ENCODE peak calls at places on chromosomes 7 and 10, in eight cellular contexts. One of them, this sample, is unnamed.

GRCh38 chr10:132692311-132692710 is 93.6 kb downstream of the NKX6-2 start:
- DNase-seq in pulmonary artery endothelial cell: no peak
- DNase-seq in stimulated activated CD4-positive, alpha-beta T cell treated with anti-CD3 and anti-CD28 coated beads, TNF-alpha, amount 100 ng/mL, for 24 hours: no peak
- DNase-seq in NCI-H345: no peak
- DNase-seq in WTC11: no peak
- DNase-seq in astrocyte of the spinal cord: no peak
- DNase-seq in heart right ventricle: no peak
- DNase-seq in kidney: no peak
- DNase-seq in this sample: no peak

GRCh38 chr7:64947252-64948000 is 43.4 kb downstream of the ZNF117 start:
- DNase-seq in kidney: peak
- DNase-seq in pulmonary artery endothelial cell: no peak
- DNase-seq in NCI-H345: peak
- DNase-seq in astrocyte of the spinal cord: no peak
- DNase-seq in stimulated activated CD4-positive, alpha-beta T cell treated with anti-CD3 and anti-CD28 coated beads, TNF-alpha, amount 100 ng/mL, for 24 hours: no peak
- DNase-seq in heart right ventricle: no peak
- DNase-seq in WTC11: peak
- DNase-seq in this sample: no peak

GRCh38 chr10:47421057-47421952 is 37.2 kb upstream of the ZNF488 start:
- DNase-seq in astrocyte of the spinal cord: peak
- DNase-seq in NCI-H345: no peak
- DNase-seq in kidney: peak
- DNase-seq in pulmonary artery endothelial cell: no peak
- DNase-seq in WTC11: no peak
- DNase-seq in heart right ventricle: no peak
- DNase-seq in stimulated activated CD4-positive, alpha-beta T cell treated with anti-CD3 and anti-CD28 coated beads, TNF-alpha, amount 100 ng/mL, for 24 hours: no peak
- DNase-seq in this sample: no peak

GRCh38 chr7:104956753-104957450 is 57.1 kb upstream of the KMT2E start:
- DNase-seq in kidney: no peak
- DNase-seq in astrocyte of the spinal cord: peak
- DNase-seq in NCI-H345: no peak
- DNase-seq in stimulated activated CD4-positive, alpha-beta T cell treated with anti-CD3 and anti-CD28 coated beads, TNF-alpha, amount 100 ng/mL, for 24 hours: no peak
- DNase-seq in heart right ventricle: no peak
- DNase-seq in WTC11: no peak
- DNase-seq in pulmonary artery endothelial cell: no peak
- DNase-seq in this sample: no peak

GRCh38 chr7:732094-732541 is 5.0 kb upstream of the PRKAR1B start:
- DNase-seq in astrocyte of the spinal cord: peak
- DNase-seq in kidney: no peak
- DNase-seq in stimulated activated CD4-positive, alpha-beta T cell treated with anti-CD3 and anti-CD28 coated beads, TNF-alpha, amount 100 ng/mL, for 24 hours: no peak
- DNase-seq in heart right ventricle: peak
- DNase-seq in NCI-H345: peak
- DNase-seq in pulmonary artery endothelial cell: no peak
- DNase-seq in WTC11: peak
- DNase-seq in this sample: no peak

GRCh38 chr7:2624293-2624881 is 7.4 kb upstream of the TTYH3 start:
- DNase-seq in WTC11: no peak
- DNase-seq in heart right ventricle: no peak
- DNase-seq in NCI-H345: no peak
- DNase-seq in astrocyte of the spinal cord: no peak
- DNase-seq in kidney: peak
- DNase-seq in stimulated activated CD4-positive, alpha-beta T cell treated with anti-CD3 and anti-CD28 coated beads, TNF-alpha, amount 100 ng/mL, for 24 hours: no peak
- DNase-seq in pulmonary artery endothelial cell: no peak
- DNase-seq in this sample: no peak

GRCh38 chr7:40231796-40232195 is 97.0 kb downstream of the SUGCT start:
- DNase-seq in NCI-H345: no peak
- DNase-seq in WTC11: no peak
- DNase-seq in heart right ventricle: no peak
- DNase-seq in stimulated activated CD4-positive, alpha-beta T cell treated with anti-CD3 and anti-CD28 coated beads, TNF-alpha, amount 100 ng/mL, for 24 hours: no peak
- DNase-seq in pulmonary artery endothelial cell: no peak
- DNase-seq in kidney: no peak
- DNase-seq in astrocyte of the spinal cord: no peak
- DNase-seq in this sample: no peak

GRCh38 chr10:65861249-65861648 is 1064.6 kb upstream of the LRRTM3 start:
- DNase-seq in stimulated activated CD4-positive, alpha-beta T cell treated with anti-CD3 and anti-CD28 coated beads, TNF-alpha, amount 100 ng/mL, for 24 hours: no peak
- DNase-seq in heart right ventricle: no peak
- DNase-seq in pulmonary artery endothelial cell: no peak
- DNase-seq in NCI-H345: no peak
- DNase-seq in astrocyte of the spinal cord: peak
- DNase-seq in kidney: no peak
- DNase-seq in WTC11: no peak
- DNase-seq in this sample: no peak

GRCh38 chr10:70302292-70302691 is 18.5 kb upstream of the NPFFR1 start:
- DNase-seq in stimulated activated CD4-positive, alpha-beta T cell treated with anti-CD3 and anti-CD28 coated beads, TNF-alpha, amount 100 ng/mL, for 24 hours: no peak
- DNase-seq in pulmonary artery endothelial cell: no peak
- DNase-seq in NCI-H345: no peak
- DNase-seq in kidney: no peak
- DNase-seq in astrocyte of the spinal cord: no peak
- DNase-seq in heart right ventricle: no peak
- DNase-seq in WTC11: no peak
- DNase-seq in this sample: no peak

GRCh38 chr10:43037942-43038782 is 38.7 kb upstream of the RET start:
- DNase-seq in WTC11: no peak
- DNase-seq in stimulated activated CD4-positive, alpha-beta T cell treated with anti-CD3 and anti-CD28 coated beads, TNF-alpha, amount 100 ng/mL, for 24 hours: no peak
- DNase-seq in heart right ventricle: no peak
- DNase-seq in NCI-H345: no peak
- DNase-seq in kidney: peak
- DNase-seq in pulmonary artery endothelial cell: no peak
- DNase-seq in astrocyte of the spinal cord: no peak
- DNase-seq in this sample: no peak

GRCh38 chr7:129431911-129432643 is 2.2 kb upstream of the STRIP2 start:
- DNase-seq in heart right ventricle: no peak
- DNase-seq in astrocyte of the spinal cord: no peak
- DNase-seq in NCI-H345: no peak
- DNase-seq in kidney: no peak
- DNase-seq in WTC11: no peak
- DNase-seq in stimulated activated CD4-positive, alpha-beta T cell treated with anti-CD3 and anti-CD28 coated beads, TNF-alpha, amount 100 ng/mL, for 24 hours: no peak
- DNase-seq in pulmonary artery endothelial cell: no peak
- DNase-seq in this sample: no peak

GRCh38 chr10:62594093-62594520 is 210.4 kb upstream of the ADO start:
- DNase-seq in WTC11: peak
- DNase-seq in stimulated activated CD4-positive, alpha-beta T cell treated with anti-CD3 and anti-CD28 coated beads, TNF-alpha, amount 100 ng/mL, for 24 hours: no peak
- DNase-seq in NCI-H345: peak
- DNase-seq in kidney: no peak
- DNase-seq in pulmonary artery endothelial cell: no peak
- DNase-seq in heart right ventricle: peak
- DNase-seq in astrocyte of the spinal cord: peak
- DNase-seq in this sample: peak

GRCh38 chr10:131238669-131239280 is 72.7 kb downstream of the TCERG1L start:
- DNase-seq in astrocyte of the spinal cord: no peak
- DNase-seq in heart right ventricle: no peak
- DNase-seq in WTC11: no peak
- DNase-seq in kidney: no peak
- DNase-seq in pulmonary artery endothelial cell: no peak
- DNase-seq in NCI-H345: no peak
- DNase-seq in stimulated activated CD4-positive, alpha-beta T cell treated with anti-CD3 and anti-CD28 coated beads, TNF-alpha, amount 100 ng/mL, for 24 hours: no peak
- DNase-seq in this sample: no peak

GRCh38 chr10:101260764-101261341 is 31.6 kb upstream of the LBX1 start:
- DNase-seq in pulmonary artery endothelial cell: no peak
- DNase-seq in WTC11: peak
- DNase-seq in NCI-H345: no peak
- DNase-seq in astrocyte of the spinal cord: no peak
- DNase-seq in heart right ventricle: no peak
- DNase-seq in kidney: no peak
- DNase-seq in stimulated activated CD4-positive, alpha-beta T cell treated with anti-CD3 and anti-CD28 coated beads, TNF-alpha, amount 100 ng/mL, for 24 hours: no peak
- DNase-seq in this sample: no peak

GRCh38 chr10:120979435-120980315 is 128.5 kb downstream of the WDR11 start:
- DNase-seq in NCI-H345: peak
- DNase-seq in heart right ventricle: no peak
- DNase-seq in stimulated activated CD4-positive, alpha-beta T cell treated with anti-CD3 and anti-CD28 coated beads, TNF-alpha, amount 100 ng/mL, for 24 hours: peak
- DNase-seq in pulmonary artery endothelial cell: no peak
- DNase-seq in astrocyte of the spinal cord: no peak
- DNase-seq in WTC11: peak
- DNase-seq in kidney: peak
- DNase-seq in this sample: no peak

GRCh38 chr10:26697922-26698608 is 564 bp downstream of the PDSS1 start:
- DNase-seq in astrocyte of the spinal cord: no peak
- DNase-seq in stimulated activated CD4-positive, alpha-beta T cell treated with anti-CD3 and anti-CD28 coated beads, TNF-alpha, amount 100 ng/mL, for 24 hours: no peak
- DNase-seq in kidney: peak
- DNase-seq in pulmonary artery endothelial cell: no peak
- DNase-seq in heart right ventricle: no peak
- DNase-seq in NCI-H345: no peak
- DNase-seq in WTC11: no peak
- DNase-seq in this sample: no peak

GRCh38 chr10:75593690-75594556 is 162.5 kb downstream of the LRMDA start:
- DNase-seq in pulmonary artery endothelial cell: no peak
- DNase-seq in astrocyte of the spinal cord: no peak
- DNase-seq in heart right ventricle: no peak
- DNase-seq in NCI-H345: no peak
- DNase-seq in stimulated activated CD4-positive, alpha-beta T cell treated with anti-CD3 and anti-CD28 coated beads, TNF-alpha, amount 100 ng/mL, for 24 hours: no peak
- DNase-seq in WTC11: peak
- DNase-seq in kidney: no peak
- DNase-seq in this sample: no peak

GRCh38 chr7:77327932-77328628 is 88.1 kb downstream of the GSAP start:
- DNase-seq in WTC11: no peak
- DNase-seq in pulmonary artery endothelial cell: no peak
- DNase-seq in NCI-H345: no peak
- DNase-seq in heart right ventricle: no peak
- DNase-seq in kidney: no peak
- DNase-seq in stimulated activated CD4-positive, alpha-beta T cell treated with anti-CD3 and anti-CD28 coated beads, TNF-alpha, amount 100 ng/mL, for 24 hours: no peak
- DNase-seq in astrocyte of the spinal cord: no peak
- DNase-seq in this sample: no peak

GRCh38 chr10:71212249-71213126 is at the start of gene UNC5B:
- DNase-seq in pulmonary artery endothelial cell: peak
- DNase-seq in WTC11: peak
- DNase-seq in kidney: peak
- DNase-seq in stimulated activated CD4-positive, alpha-beta T cell treated with anti-CD3 and anti-CD28 coated beads, TNF-alpha, amount 100 ng/mL, for 24 hours: peak
- DNase-seq in astrocyte of the spinal cord: peak
- DNase-seq in NCI-H345: peak
- DNase-seq in heart right ventricle: peak
- DNase-seq in this sample: no peak

GRCh38 chr7:135980665-135981180 is 3.6 kb upstream of the MTPN start:
- DNase-seq in stimulated activated CD4-positive, alpha-beta T cell treated with anti-CD3 and anti-CD28 coated beads, TNF-alpha, amount 100 ng/mL, for 24 hours: peak
- DNase-seq in pulmonary artery endothelial cell: peak
- DNase-seq in heart right ventricle: no peak
- DNase-seq in astrocyte of the spinal cord: peak
- DNase-seq in kidney: no peak
- DNase-seq in NCI-H345: no peak
- DNase-seq in WTC11: no peak
- DNase-seq in this sample: no peak

GRCh38 chr7:73597978-73598782 is 19.8 kb upstream of the TBL2 start:
- DNase-seq in pulmonary artery endothelial cell: no peak
- DNase-seq in stimulated activated CD4-positive, alpha-beta T cell treated with anti-CD3 and anti-CD28 coated beads, TNF-alpha, amount 100 ng/mL, for 24 hours: no peak
- DNase-seq in kidney: no peak
- DNase-seq in WTC11: no peak
- DNase-seq in heart right ventricle: no peak
- DNase-seq in astrocyte of the spinal cord: no peak
- DNase-seq in NCI-H345: no peak
- DNase-seq in this sample: no peak

GRCh38 chr7:11831727-11832495 is at the start of gene THSD7A:
- DNase-seq in kidney: peak
- DNase-seq in NCI-H345: peak
- DNase-seq in heart right ventricle: peak
- DNase-seq in astrocyte of the spinal cord: peak
- DNase-seq in WTC11: peak
- DNase-seq in stimulated activated CD4-positive, alpha-beta T cell treated with anti-CD3 and anti-CD28 coated beads, TNF-alpha, amount 100 ng/mL, for 24 hours: no peak
- DNase-seq in pulmonary artery endothelial cell: no peak
- DNase-seq in this sample: peak

GRCh38 chr7:128076831-128077271 is 45.6 kb upstream of the LRRC4 start:
- DNase-seq in WTC11: no peak
- DNase-seq in NCI-H345: peak
- DNase-seq in stimulated activated CD4-positive, alpha-beta T cell treated with anti-CD3 and anti-CD28 coated beads, TNF-alpha, amount 100 ng/mL, for 24 hours: no peak
- DNase-seq in pulmonary artery endothelial cell: no peak
- DNase-seq in kidney: peak
- DNase-seq in heart right ventricle: peak
- DNase-seq in astrocyte of the spinal cord: peak
- DNase-seq in this sample: no peak

GRCh38 chr7:151008511-151009323 is 15.6 kb downstream of the ATG9B start:
- DNase-seq in heart right ventricle: peak
- DNase-seq in NCI-H345: no peak
- DNase-seq in WTC11: peak
- DNase-seq in stimulated activated CD4-positive, alpha-beta T cell treated with anti-CD3 and anti-CD28 coated beads, TNF-alpha, amount 100 ng/mL, for 24 hours: peak
- DNase-seq in astrocyte of the spinal cord: no peak
- DNase-seq in pulmonary artery endothelial cell: peak
- DNase-seq in kidney: peak
- DNase-seq in this sample: peak

GRCh38 chr10:114367041-114367675 is 37.1 kb downstream of the AFAP1L2 start:
- DNase-seq in astrocyte of the spinal cord: peak
- DNase-seq in kidney: no peak
- DNase-seq in NCI-H345: no peak
- DNase-seq in WTC11: no peak
- DNase-seq in heart right ventricle: no peak
- DNase-seq in pulmonary artery endothelial cell: no peak
- DNase-seq in stimulated activated CD4-positive, alpha-beta T cell treated with anti-CD3 and anti-CD28 coated beads, TNF-alpha, amount 100 ng/mL, for 24 hours: no peak
- DNase-seq in this sample: no peak

GRCh38 chr7:31134246-31135188 is 82.4 kb downstream of the ADCYAP1R1 start:
- DNase-seq in NCI-H345: peak
- DNase-seq in stimulated activated CD4-positive, alpha-beta T cell treated with anti-CD3 and anti-CD28 coated beads, TNF-alpha, amount 100 ng/mL, for 24 hours: peak
- DNase-seq in kidney: peak
- DNase-seq in astrocyte of the spinal cord: peak
- DNase-seq in pulmonary artery endothelial cell: peak
- DNase-seq in heart right ventricle: peak
- DNase-seq in WTC11: peak
- DNase-seq in this sample: peak

GRCh38 chr7:140402178-140402835 is 1.6 kb upstream of the RAB19 start:
- DNase-seq in kidney: no peak
- DNase-seq in stimulated activated CD4-positive, alpha-beta T cell treated with anti-CD3 and anti-CD28 coated beads, TNF-alpha, amount 100 ng/mL, for 24 hours: no peak
- DNase-seq in pulmonary artery endothelial cell: no peak
- DNase-seq in astrocyte of the spinal cord: peak
- DNase-seq in WTC11: no peak
- DNase-seq in heart right ventricle: no peak
- DNase-seq in NCI-H345: no peak
- DNase-seq in this sample: no peak

GRCh38 chr10:6171891-6172354 is 30.8 kb upstream of the PFKFB3 start:
- DNase-seq in astrocyte of the spinal cord: peak
- DNase-seq in WTC11: no peak
- DNase-seq in heart right ventricle: peak
- DNase-seq in stimulated activated CD4-positive, alpha-beta T cell treated with anti-CD3 and anti-CD28 coated beads, TNF-alpha, amount 100 ng/mL, for 24 hours: no peak
- DNase-seq in kidney: peak
- DNase-seq in pulmonary artery endothelial cell: peak
- DNase-seq in NCI-H345: no peak
- DNase-seq in this sample: no peak

GRCh38 chr10:112990271-112990670 is 40.2 kb downstream of the TCF7L2 start:
- DNase-seq in WTC11: no peak
- DNase-seq in heart right ventricle: no peak
- DNase-seq in pulmonary artery endothelial cell: no peak
- DNase-seq in NCI-H345: no peak
- DNase-seq in stimulated activated CD4-positive, alpha-beta T cell treated with anti-CD3 and anti-CD28 coated beads, TNF-alpha, amount 100 ng/mL, for 24 hours: no peak
- DNase-seq in kidney: no peak
- DNase-seq in astrocyte of the spinal cord: no peak
- DNase-seq in this sample: no peak

GRCh38 chr10:34247560-34247959 is 567.5 kb downstream of the PARD3 start:
- DNase-seq in WTC11: no peak
- DNase-seq in pulmonary artery endothelial cell: no peak
- DNase-seq in heart right ventricle: no peak
- DNase-seq in astrocyte of the spinal cord: no peak
- DNase-seq in kidney: no peak
- DNase-seq in stimulated activated CD4-positive, alpha-beta T cell treated with anti-CD3 and anti-CD28 coated beads, TNF-alpha, amount 100 ng/mL, for 24 hours: no peak
- DNase-seq in NCI-H345: no peak
- DNase-seq in this sample: no peak

GRCh38 chr7:103714377-103714927 is 268.4 kb upstream of the SLC26A5 start:
- DNase-seq in astrocyte of the spinal cord: no peak
- DNase-seq in heart right ventricle: no peak
- DNase-seq in pulmonary artery endothelial cell: no peak
- DNase-seq in WTC11: no peak
- DNase-seq in stimulated activated CD4-positive, alpha-beta T cell treated with anti-CD3 and anti-CD28 coated beads, TNF-alpha, amount 100 ng/mL, for 24 hours: no peak
- DNase-seq in NCI-H345: peak
- DNase-seq in kidney: no peak
- DNase-seq in this sample: no peak

GRCh38 chr7:66542528-66543373 is 85.9 kb upstream of the KCTD7 start:
- DNase-seq in astrocyte of the spinal cord: peak
- DNase-seq in heart right ventricle: no peak
- DNase-seq in pulmonary artery endothelial cell: no peak
- DNase-seq in NCI-H345: no peak
- DNase-seq in kidney: no peak
- DNase-seq in WTC11: no peak
- DNase-seq in stimulated activated CD4-positive, alpha-beta T cell treated with anti-CD3 and anti-CD28 coated beads, TNF-alpha, amount 100 ng/mL, for 24 hours: no peak
- DNase-seq in this sample: no peak

GRCh38 chr10:124566981-124567835 is 105.6 kb downstream of the LHPP start:
- DNase-seq in pulmonary artery endothelial cell: no peak
- DNase-seq in stimulated activated CD4-positive, alpha-beta T cell treated with anti-CD3 and anti-CD28 coated beads, TNF-alpha, amount 100 ng/mL, for 24 hours: no peak
- DNase-seq in WTC11: no peak
- DNase-seq in astrocyte of the spinal cord: no peak
- DNase-seq in kidney: peak
- DNase-seq in heart right ventricle: no peak
- DNase-seq in NCI-H345: no peak
- DNase-seq in this sample: no peak

This sample was measured in GM18507.